ENCODE peak calls at places on chromosomes 4 and X, in six cellular contexts. E, K, N, S, A and R are unnamed samples.
A peak's percentile ranks its signal among the peaks of the same experiment; 100 is the strongest.

GRCh38 chr4:4456351-4456750 is 69.4 kb downstream of the NSG1 start:
- DNase-seq in E (no peak), K (no peak), N (no peak), S (no peak), A (no peak), R (no peak)

GRCh38 chr4:22179124-22179874 is 230.7 kb upstream of the KCNIP4 start:
- DNase-seq in E (no peak), K (no peak), N (peak; percentile 20), S (no peak), A (no peak), R (peak; percentile 2)

GRCh38 chr4:156476359-156476758 is 495.2 kb downstream of the PDGFC start:
- DNase-seq in E (no peak), K (no peak), N (peak; percentile 89), S (no peak), A (no peak), R (no peak)

GRCh38 chr4:71241467-71242401 is 97.1 kb upstream of the SLC4A4 start:
- DNase-seq in E (no peak), K (no peak), N (no peak), S (no peak), A (no peak), R (no peak)

GRCh38 chr4:155604718-155605601 is 61.7 kb upstream of the GUCY1A1 start:
- DNase-seq in E (no peak), K (no peak), N (peak; percentile 82), S (no peak), A (no peak), R (no peak)

GRCh38 chr4:107691378-107691777 is 28.7 kb downstream of the PAPSS1 start:
- DNase-seq in E (no peak), K (no peak), N (no peak), S (no peak), A (no peak), R (no peak)

GRCh38 chrX:40573763-40574162 is 7.0 kb upstream of the ATP6AP2 start:
- DNase-seq in E (no peak), K (peak; percentile 73), N (no peak), S (no peak), A (no peak), R (no peak)

GRCh38 chr4:18440527-18441215 is 419.1 kb upstream of the LCORL start:
- DNase-seq in E (no peak), K (no peak), N (no peak), S (no peak), A (no peak), R (no peak)

GRCh38 chr4:121692261-121692660 is 4.5 kb downstream of the ANXA5 start:
- DNase-seq in E (no peak), K (no peak), N (no peak), S (no peak), A (no peak), R (no peak)

GRCh38 chr4:153115322-153116100 is 88.7 kb upstream of the TRIM2 start:
- DNase-seq in E (no peak), K (peak; percentile 76), N (no peak), S (peak; percentile 83), A (no peak), R (no peak)

GRCh38 chrX:78979789-78980464 is 34.7 kb downstream of the P2RY10 start:
- DNase-seq in E (no peak), K (no peak), N (no peak), S (no peak), A (no peak), R (no peak)

GRCh38 chr4:16896871-16897270 is 1.6 kb downstream of the LDB2 start:
- DNase-seq in E (no peak), K (no peak), N (peak; percentile 50), S (no peak), A (no peak), R (no peak)